ENCODE peak calls at places on chromosome 9, in four cellular contexts. One of them, this sample, is unnamed.

GRCh38 chr9:35618325-35618727 is at the start of gene CD72:
- DNase-seq in CD8-positive, alpha-beta memory T cell: no peak
- DNase-seq in SK-N-SH: no peak
- DNase-seq in mammary epithelial cell: no peak
- DNase-seq in this sample: no peak

GRCh38 chr9:110828148-110828730 is 159.6 kb downstream of the MUSK start:
- DNase-seq in CD8-positive, alpha-beta memory T cell: no peak
- DNase-seq in SK-N-SH: no peak
- DNase-seq in mammary epithelial cell: no peak
- DNase-seq in this sample: peak; percentile 84

GRCh38 chr9:21684831-21685362 is 117.5 kb upstream of the MTAP start:
- DNase-seq in SK-N-SH: no peak
- DNase-seq in CD8-positive, alpha-beta memory T cell: no peak
- DNase-seq in mammary epithelial cell: peak; percentile 100
- DNase-seq in this sample: peak; percentile 37

GRCh38 chr9:26159575-26160392 is 481.5 kb upstream of the TUSC1 start:
- DNase-seq in SK-N-SH: peak; percentile 14
- DNase-seq in CD8-positive, alpha-beta memory T cell: no peak
- DNase-seq in mammary epithelial cell: no peak
- DNase-seq in this sample: peak; percentile 63

GRCh38 chr9:8366161-8366926 is 566.8 kb upstream of the DMAC1 start:
- DNase-seq in SK-N-SH: no peak
- DNase-seq in mammary epithelial cell: no peak
- DNase-seq in CD8-positive, alpha-beta memory T cell: no peak
- DNase-seq in this sample: no peak

GRCh38 chr9:116857321-116857720 is 170.2 kb downstream of the TRIM32 start:
- DNase-seq in CD8-positive, alpha-beta memory T cell: no peak
- DNase-seq in mammary epithelial cell: no peak
- DNase-seq in SK-N-SH: no peak
- DNase-seq in this sample: no peak

GRCh38 chr9:113456235-113456634 is 7.3 kb upstream of the RGS3 start:
- DNase-seq in mammary epithelial cell: no peak
- DNase-seq in CD8-positive, alpha-beta memory T cell: no peak
- DNase-seq in SK-N-SH: no peak
- DNase-seq in this sample: peak; percentile 66

GRCh38 chr9:92534199-92535159 is 1.3 kb downstream of the ECM2 start:
- DNase-seq in SK-N-SH: no peak
- DNase-seq in mammary epithelial cell: peak; percentile 8
- DNase-seq in CD8-positive, alpha-beta memory T cell: no peak
- DNase-seq in this sample: peak; percentile 38

GRCh38 chr9:114283551-114284111 is 39.3 kb upstream of the ORM1 start:
- DNase-seq in CD8-positive, alpha-beta memory T cell: no peak
- DNase-seq in mammary epithelial cell: no peak
- DNase-seq in SK-N-SH: no peak
- DNase-seq in this sample: no peak

GRCh38 chr9:108724669-108725068 is 131.1 kb downstream of the ACTL7B start:
- DNase-seq in CD8-positive, alpha-beta memory T cell: no peak
- DNase-seq in mammary epithelial cell: no peak
- DNase-seq in SK-N-SH: no peak
- DNase-seq in this sample: peak; percentile 50

GRCh38 chr9:107807183-107807582 is 317.6 kb upstream of the KLF4 start:
- DNase-seq in CD8-positive, alpha-beta memory T cell: no peak
- DNase-seq in mammary epithelial cell: peak; percentile 68
- DNase-seq in SK-N-SH: no peak
- DNase-seq in this sample: peak; percentile 46

GRCh38 chr9:72315510-72316287 is 49.3 kb downstream of the ZFAND5 start:
- DNase-seq in SK-N-SH: no peak
- DNase-seq in mammary epithelial cell: peak; percentile 74
- DNase-seq in CD8-positive, alpha-beta memory T cell: no peak
- DNase-seq in this sample: peak; percentile 84

GRCh38 chr9:79104216-79104615 is 467.5 kb upstream of the TLE4 start:
- DNase-seq in SK-N-SH: no peak
- DNase-seq in mammary epithelial cell: no peak
- DNase-seq in CD8-positive, alpha-beta memory T cell: no peak
- DNase-seq in this sample: peak; percentile 10

GRCh38 chr9:34654317-34655083 is 2.5 kb downstream of the IL11RA start:
- DNase-seq in CD8-positive, alpha-beta memory T cell: no peak
- DNase-seq in mammary epithelial cell: no peak
- DNase-seq in SK-N-SH: peak; percentile 92
- DNase-seq in this sample: peak; percentile 91

GRCh38 chr9:86126998-86127972 is 27.9 kb upstream of the GOLM1 start:
- DNase-seq in mammary epithelial cell: peak; percentile 91
- DNase-seq in SK-N-SH: peak; percentile 22
- DNase-seq in CD8-positive, alpha-beta memory T cell: no peak
- DNase-seq in this sample: peak; percentile 67

GRCh38 chr9:20238921-20239320 is 383.4 kb downstream of the MLLT3 start:
- DNase-seq in mammary epithelial cell: peak; percentile 10
- DNase-seq in CD8-positive, alpha-beta memory T cell: no peak
- DNase-seq in SK-N-SH: no peak
- DNase-seq in this sample: no peak

GRCh38 chr9:97572892-97573365 is 60.2 kb downstream of the TSTD2 start:
- DNase-seq in SK-N-SH: no peak
- DNase-seq in mammary epithelial cell: no peak
- DNase-seq in CD8-positive, alpha-beta memory T cell: no peak
- DNase-seq in this sample: no peak

GRCh38 chr9:97575673-97576048 is 57.5 kb downstream of the TSTD2 start:
- DNase-seq in SK-N-SH: no peak
- DNase-seq in CD8-positive, alpha-beta memory T cell: no peak
- DNase-seq in mammary epithelial cell: no peak
- DNase-seq in this sample: no peak

GRCh38 chr9:97572196-97572891 is 60.8 kb downstream of the TSTD2 start:
- DNase-seq in CD8-positive, alpha-beta memory T cell: no peak
- DNase-seq in mammary epithelial cell: no peak
- DNase-seq in SK-N-SH: no peak
- DNase-seq in this sample: no peak

GRCh38 chr9:97571664-97572063 is 61.5 kb downstream of the TSTD2 start:
- DNase-seq in SK-N-SH: peak; percentile 70
- DNase-seq in mammary epithelial cell: no peak
- DNase-seq in CD8-positive, alpha-beta memory T cell: no peak
- DNase-seq in this sample: no peak

DNA sequence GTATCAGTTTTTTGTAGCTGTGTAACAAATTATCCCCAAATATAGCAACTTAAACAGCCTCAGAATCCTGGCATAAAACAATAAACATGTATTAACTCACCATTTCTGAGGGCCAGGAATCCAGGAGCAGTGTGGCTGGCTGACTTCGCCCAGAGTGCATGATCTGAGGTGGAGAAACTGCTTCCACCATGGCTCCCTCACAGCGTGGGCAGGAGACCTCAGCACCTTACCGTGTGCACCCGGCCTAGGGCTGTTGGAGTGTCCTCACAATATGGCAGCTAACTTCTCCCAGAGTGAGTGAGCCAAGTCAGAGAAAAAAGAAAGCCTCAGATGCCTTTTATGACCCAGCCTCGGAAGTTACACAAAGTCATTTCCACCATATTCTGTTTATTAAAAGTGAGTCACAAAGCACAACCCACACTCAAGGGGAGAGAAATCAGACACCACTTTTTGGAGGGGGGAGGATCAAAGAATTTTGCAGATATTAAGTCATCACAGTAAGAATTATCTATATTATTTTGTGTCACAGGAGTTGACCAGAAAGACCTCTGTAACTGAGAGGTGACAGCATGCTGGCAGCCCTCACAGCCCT is 59.6 kb downstream of the TSTD2 start:
- DNase-seq in CD8-positive, alpha-beta memory T cell: no peak
- DNase-seq in SK-N-SH: no peak
- DNase-seq in mammary epithelial cell: no peak
- DNase-seq in this sample: no peak
- H3K4me1 ChIP-seq in CD8-positive, alpha-beta memory T cell: no peaks in the 10 kb centered on the region
- H3K4me1 ChIP-seq in SK-N-SH: peaks cover 31% of the 10 kb centered on the region
- H3K4me1 ChIP-seq in mammary epithelial cell: no peaks in the 10 kb centered on the region
- H3K4me1 ChIP-seq in this sample: peaks cover 5% of the 10 kb centered on the region

GRCh38 chr9:127768666-127769065 is 9.8 kb downstream of the SH2D3C start:
- DNase-seq in CD8-positive, alpha-beta memory T cell: no peak
- DNase-seq in SK-N-SH: no peak
- DNase-seq in mammary epithelial cell: no peak
- DNase-seq in this sample: no peak

GRCh38 chr9:127767909-127768331 is 10.5 kb downstream of the SH2D3C start:
- DNase-seq in SK-N-SH: peak; percentile 57
- DNase-seq in CD8-positive, alpha-beta memory T cell: no peak
- DNase-seq in mammary epithelial cell: no peak
- DNase-seq in this sample: no peak

GRCh38 chr9:127767405-127767804 is 11.1 kb downstream of the SH2D3C start:
- DNase-seq in CD8-positive, alpha-beta memory T cell: no peak
- DNase-seq in SK-N-SH: no peak
- DNase-seq in mammary epithelial cell: no peak
- DNase-seq in this sample: no peak

GRCh38 chr9:127769985-127770904 is 8.2 kb downstream of the SH2D3C start:
- DNase-seq in SK-N-SH: no peak
- DNase-seq in CD8-positive, alpha-beta memory T cell: no peak
- DNase-seq in mammary epithelial cell: no peak
- DNase-seq in this sample: no peak

DNA sequence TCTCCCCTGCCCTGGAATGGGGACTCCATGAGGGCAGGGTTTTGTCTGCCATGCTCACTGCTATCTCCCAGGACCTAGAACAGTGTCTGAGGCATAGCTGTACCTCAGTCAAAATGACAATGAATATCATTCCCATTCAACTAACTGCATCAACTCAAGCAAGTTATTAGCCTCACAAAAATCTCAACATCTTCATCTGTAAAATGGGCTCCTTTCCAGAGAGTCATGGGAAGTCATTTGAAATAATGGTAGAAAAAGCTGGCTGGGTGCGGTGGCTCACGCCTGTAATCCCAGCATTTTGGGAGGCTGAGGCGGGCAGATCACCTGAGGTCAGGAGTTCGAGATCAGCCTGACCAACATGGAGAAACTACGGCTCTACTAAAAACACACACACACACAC is 9.4 kb downstream of the SH2D3C start:
- DNase-seq in CD8-positive, alpha-beta memory T cell: no peak
- DNase-seq in mammary epithelial cell: no peak
- DNase-seq in SK-N-SH: no peak
- DNase-seq in this sample: no peak
- H3K36me3 ChIP-seq in CD8-positive, alpha-beta memory T cell: peaks cover 23% of the 10 kb centered on the region
- H3K36me3 ChIP-seq in mammary epithelial cell: no peaks in the 10 kb centered on the region
- H3K36me3 ChIP-seq in SK-N-SH: no peaks in the 10 kb centered on the region
- H3K36me3 ChIP-seq in this sample: no peaks in the 10 kb centered on the region

DNA sequence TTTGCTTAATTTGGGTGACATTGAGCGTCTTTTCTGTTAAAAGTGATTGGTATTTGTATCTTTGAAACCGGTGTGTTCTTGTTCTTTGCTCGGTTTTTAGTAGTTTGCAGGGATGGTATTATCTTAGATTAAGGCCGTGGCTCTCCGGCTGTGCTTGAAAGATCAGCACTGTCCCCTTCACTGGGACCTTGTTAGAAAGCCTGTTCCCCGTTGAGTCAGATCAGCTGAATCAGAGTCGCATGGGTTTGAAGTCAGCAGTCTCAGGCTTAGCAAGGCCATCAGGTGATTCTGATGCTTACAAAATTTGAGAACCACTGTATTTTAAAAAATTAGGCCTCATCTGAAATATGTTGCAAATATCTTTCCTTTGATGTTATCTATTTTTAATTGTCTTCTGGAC is 5.0 kb downstream of the DIRAS2 start:
- DNase-seq in CD8-positive, alpha-beta memory T cell: no peak
- DNase-seq in mammary epithelial cell: no peak
- DNase-seq in SK-N-SH: no peak
- DNase-seq in this sample: no peak
- H3K4me1 ChIP-seq in CD8-positive, alpha-beta memory T cell: no peaks in the 10 kb centered on the region
- H3K4me1 ChIP-seq in mammary epithelial cell: peaks cover 2% of the 10 kb centered on the region
- H3K4me1 ChIP-seq in SK-N-SH: peaks cover 10% of the 10 kb centered on the region
- H3K4me1 ChIP-seq in this sample: peaks cover 4% of the 10 kb centered on the region

DNA sequence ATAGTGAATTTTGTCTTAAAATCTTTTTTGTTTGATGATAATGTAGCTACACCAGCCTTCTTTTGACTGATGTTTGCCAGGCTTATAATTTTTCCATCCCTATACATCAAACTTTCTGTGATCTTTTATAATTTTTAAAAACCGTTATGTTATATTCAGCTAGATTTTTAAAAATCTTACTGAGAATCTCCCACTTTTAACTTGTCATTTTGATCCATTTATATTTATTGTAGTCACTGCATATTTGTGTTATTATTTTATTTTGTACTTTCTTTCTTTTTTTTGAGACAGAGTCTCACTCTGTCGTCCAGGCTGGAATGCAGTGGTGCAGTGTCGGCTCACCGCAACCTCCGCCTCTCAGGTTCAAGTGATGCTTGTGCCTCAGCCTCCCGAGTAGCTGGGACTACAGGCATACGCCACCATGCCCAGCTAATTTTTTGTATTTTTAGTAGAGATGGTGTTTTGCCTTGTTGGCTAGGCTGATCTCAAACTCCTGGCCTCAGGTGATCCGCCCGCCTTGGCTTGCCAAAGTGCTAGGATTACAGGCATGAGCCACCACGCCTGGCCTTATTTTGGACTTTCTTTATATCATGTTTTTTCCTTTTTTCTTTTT is 12.7 kb downstream of the MRRF start:
- DNase-seq in CD8-positive, alpha-beta memory T cell: no peak
- DNase-seq in SK-N-SH: no peak
- DNase-seq in mammary epithelial cell: no peak
- DNase-seq in this sample: no peak
- H3K36me3 ChIP-seq in CD8-positive, alpha-beta memory T cell: peaks cover 10% of the 10 kb centered on the region
- H3K36me3 ChIP-seq in SK-N-SH: peaks cover 59% of the 10 kb centered on the region
- H3K36me3 ChIP-seq in mammary epithelial cell: peaks cover 16% of the 10 kb centered on the region
- H3K36me3 ChIP-seq in this sample: peaks cover 51% of the 10 kb centered on the region

DNA sequence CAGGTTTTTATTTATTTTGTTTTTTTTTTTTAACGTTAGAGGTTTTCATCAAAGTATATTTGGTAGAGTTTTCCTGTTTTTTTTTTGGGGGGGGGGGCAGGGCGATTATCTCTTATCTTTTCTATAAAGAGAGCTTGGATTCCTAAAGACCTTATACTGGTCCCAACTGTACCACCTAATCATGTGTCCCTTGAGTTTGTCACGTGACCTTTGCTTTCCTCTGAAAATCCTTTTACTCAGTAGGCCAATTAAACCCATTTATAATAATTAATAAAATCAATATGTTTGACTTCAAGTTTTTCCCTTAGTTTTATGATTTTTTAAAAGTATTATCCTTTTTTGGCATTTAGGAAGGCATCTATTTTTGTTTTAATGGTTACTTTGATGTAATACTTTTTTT is 286.4 kb downstream of the AOPEP start:
- DNase-seq in mammary epithelial cell: no peak
- DNase-seq in CD8-positive, alpha-beta memory T cell: no peak
- DNase-seq in SK-N-SH: no peak
- DNase-seq in this sample: no peak
- H3K4me1 ChIP-seq in mammary epithelial cell: peaks cover 29% of the 10 kb centered on the region
- H3K4me1 ChIP-seq in CD8-positive, alpha-beta memory T cell: no peaks in the 10 kb centered on the region
- H3K4me1 ChIP-seq in SK-N-SH: peaks cover 31% of the 10 kb centered on the region
- H3K4me1 ChIP-seq in this sample: peaks cover 5% of the 10 kb centered on the region

GRCh38 chr9:36928670-36929349 is 105.3 kb downstream of the PAX5 start:
- DNase-seq in CD8-positive, alpha-beta memory T cell: no peak
- DNase-seq in SK-N-SH: no peak
- DNase-seq in mammary epithelial cell: peak; percentile 76
- DNase-seq in this sample: peak; percentile 38
- H3K36me3 ChIP-seq in CD8-positive, alpha-beta memory T cell: no peaks in the 10 kb centered on the region
- H3K36me3 ChIP-seq in SK-N-SH: no peaks in the 10 kb centered on the region
- H3K36me3 ChIP-seq in mammary epithelial cell: no peaks in the 10 kb centered on the region
- H3K36me3 ChIP-seq in this sample: no peaks in the 10 kb centered on the region

This sample was measured in adipocyte.